ENCODE peak calls at places on chromosomes 16 and 17, in seven cellular contexts. P, W, E, H, V, Y and M are unnamed samples.

GRCh38 chr17:76726766-76727718 is at the start of gene METTL23:
- DNase-seq in H (peak), P (no peak), V (no peak), W (peak), Y (peak), E (peak), M (peak)

GRCh38 chr17:73268582-73269328 is 7.1 kb upstream of the CPSF4L start:
- DNase-seq in H (no peak), Y (no peak), V (no peak), E (no peak), P (no peak), W (no peak), M (no peak)

GRCh38 chr17:14289162-14289561 is 11.7 kb upstream of the HS3ST3B1 start:
- DNase-seq in Y (no peak), E (no peak), P (no peak), H (no peak), W (no peak), V (no peak), M (no peak)

GRCh38 chr16:28873543-28874201 is 4.6 kb upstream of the ATP2A1 start:
- DNase-seq in Y (no peak), W (no peak), E (peak), V (no peak), P (no peak), H (no peak), M (no peak)

GRCh38 chr17:46770818-46771600 is 47.5 kb downstream of the WNT3 start:
- DNase-seq in H (peak), Y (peak), E (no peak), W (no peak), V (no peak), P (peak), M (no peak)

GRCh38 chr17:8066841-8067775 is 20.4 kb downstream of the ALOX12B start:
- DNase-seq in V (no peak), H (no peak), W (no peak), P (no peak), E (no peak), Y (no peak), M (no peak)

GRCh38 chr17:49456172-49456965 is 38.7 kb upstream of the NGFR start:
- DNase-seq in E (no peak), P (no peak), V (no peak), Y (no peak), W (no peak), H (peak), M (no peak)

GRCh38 chr16:27485811-27486210 is 63.9 kb downstream of the GTF3C1 start:
- DNase-seq in P (no peak), W (no peak), H (no peak), Y (no peak), V (no peak), E (no peak), M (no peak)

GRCh38 chr17:68566145-68566738 is 34.9 kb downstream of the FAM20A start:
- DNase-seq in H (no peak), Y (no peak), E (no peak), V (no peak), W (no peak), P (no peak), M (no peak)

GRCh38 chr17:83115202-83115651 is 35.8 kb downstream of the METRNL start:
- DNase-seq in H (no peak), V (no peak), W (no peak), P (no peak), E (no peak), Y (no peak), M (no peak)

GRCh38 chr16:23131841-23132576 is 17.2 kb downstream of the USP31 start:
- DNase-seq in W (no peak), Y (peak), V (peak), H (peak), E (no peak), P (no peak), M (no peak)

GRCh38 chr16:31023627-31024226 is 9.6 kb upstream of the STX4 start:
- DNase-seq in E (no peak), P (no peak), V (no peak), W (no peak), Y (no peak), H (no peak), M (no peak)

GRCh38 chr17:39622380-39623006 is 4.3 kb upstream of the PPP1R1B start:
- DNase-seq in Y (no peak), H (no peak), E (no peak), W (no peak), P (no peak), V (no peak), M (no peak)